ENCODE peak calls at places on chromosome 15, in five cellular contexts. X, G, N, J and W are unnamed samples.

GRCh38 chr15:77040673-77041072 is 30.2 kb downstream of the TSPAN3 start:
- DNase-seq in X (no peak), G (no peak), N (no peak), J (no peak), W (no peak)

GRCh38 chr15:28919679-28920655 is 34.2 kb downstream of the APBA2 start:
- DNase-seq in X (no peak), G (no peak), N (no peak), J (no peak), W (peak; percentile 69)

GRCh38 chr15:30033211-30033610 is 49.5 kb upstream of the GOLGA8J start:
- DNase-seq in X (no peak), G (no peak), N (no peak), J (no peak), W (no peak)

GRCh38 chr15:52326758-52327157 is 31.2 kb upstream of the MYO5C start:
- DNase-seq in X (no peak), G (no peak), N (no peak), J (no peak), W (no peak)

GRCh38 chr15:88897456-88898194 is 2.3 kb upstream of the HAPLN3 start:
- DNase-seq in X (peak; percentile 41), G (peak; percentile 62), N (peak; percentile 93), J (peak; percentile 65), W (peak; percentile 90)

GRCh38 chr15:71136159-71137137 is 21.2 kb downstream of the THSD4 start:
- DNase-seq in X (no peak), G (no peak), N (peak; percentile 72), J (no peak), W (no peak)

GRCh38 chr15:41774062-41774872 is at the start of gene MAPKBP1:
- DNase-seq in X (peak; percentile 95), G (peak; percentile 98), N (peak; percentile 99), J (peak; percentile 97), W (peak; percentile 98)

GRCh38 chr15:99365232-99365631 is 114.0 kb downstream of the LRRC28 start:
- DNase-seq in X (no peak), G (no peak), N (no peak), J (no peak), W (no peak)

GRCh38 chr15:83845230-83845629 is 191.3 kb downstream of the ADAMTSL3 start:
- DNase-seq in X (no peak), G (no peak), N (no peak), J (no peak), W (no peak)

GRCh38 chr15:45203182-45203581 is 15.4 kb upstream of the SHF start:
- DNase-seq in X (no peak), G (no peak), N (no peak), J (no peak), W (no peak)

GRCh38 chr15:41585140-41586047 is 26.4 kb downstream of the TYRO3 start:
- DNase-seq in X (no peak), G (peak; percentile 79), N (no peak), J (peak; percentile 37), W (no peak)

GRCh38 chr15:37045859-37046318 is 54.5 kb downstream of the MEIS2 start:
- DNase-seq in X (peak; percentile 56), G (no peak), N (no peak), J (no peak), W (no peak)

GRCh38 chr15:67805871-67806538 is 19.3 kb upstream of the SKOR1 start:
- DNase-seq in X (no peak), G (no peak), N (no peak), J (no peak), W (no peak)

GRCh38 chr15:61890106-61890505 is 170.1 kb downstream of the VPS13C start:
- DNase-seq in X (no peak), G (no peak), N (no peak), J (no peak), W (no peak)

GRCh38 chr15:49473031-49473430 is 50.0 kb downstream of the FGF7 start:
- DNase-seq in X (no peak), G (no peak), N (no peak), J (no peak), W (no peak)
- H3K27ac ChIP-seq in X (no peak overlapping the region), G (no peak overlapping the region), N (no peak overlapping the region), J (no peak overlapping the region), W (no peak overlapping the region)

DNA sequence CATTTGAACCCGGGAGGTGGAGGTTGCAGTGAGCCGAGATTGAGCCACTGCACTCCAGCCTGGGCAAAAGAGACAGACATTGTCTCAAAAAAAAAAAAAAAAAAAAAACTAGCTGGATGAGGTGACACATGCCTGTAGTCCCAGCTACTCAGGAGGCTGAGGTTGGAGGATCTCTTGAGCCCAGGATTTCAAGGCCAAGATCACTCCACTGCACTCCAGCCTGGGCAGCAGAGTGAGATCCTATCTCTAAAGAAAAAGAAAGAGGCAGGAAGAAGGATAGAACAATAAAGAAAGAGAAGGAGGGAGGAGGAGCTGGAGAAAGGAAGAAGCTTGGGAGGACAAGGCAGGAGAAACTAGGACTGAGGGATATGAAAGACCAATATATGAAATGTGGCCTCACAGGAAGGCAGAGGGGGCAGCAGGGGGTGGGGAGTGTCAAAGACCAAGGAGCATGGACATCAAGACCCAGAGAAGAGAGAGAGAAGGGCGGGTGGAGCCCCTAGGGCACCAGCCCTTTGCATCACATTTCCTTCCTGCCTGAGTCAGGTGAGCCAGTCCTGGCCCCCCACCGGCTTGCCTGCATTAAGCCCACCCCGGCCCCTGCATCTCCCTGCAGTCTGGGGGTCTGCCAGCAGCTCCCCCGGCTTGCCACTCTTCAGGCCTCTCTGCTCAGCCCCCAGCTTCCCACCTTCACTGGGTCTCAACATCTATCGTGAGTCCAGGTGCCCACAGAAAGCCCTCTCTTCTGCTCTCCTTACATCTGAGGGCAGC is 11.5 kb downstream of the IGDCC3 start:
- DNase-seq in X (no peak), G (no peak), N (no peak), J (no peak), W (no peak)
- H3K27ac ChIP-seq in X (peak overlapping the region; percentile 33), G (no peak overlapping the region), N (no peak overlapping the region), J (no peak overlapping the region), W (no peak overlapping the region)

GRCh38 chr15:91411570-91411969 is 311.5 kb downstream of the SV2B start:
- DNase-seq in X (no peak), G (no peak), N (no peak), J (no peak), W (no peak)
- H3K27ac ChIP-seq in X (no peak overlapping the region), G (no peak overlapping the region), N (no peak overlapping the region), J (no peak overlapping the region), W (no peak overlapping the region)

GRCh38 chr15:90638963-90639362 is 78.2 kb upstream of the BLM start:
- DNase-seq in X (no peak), G (no peak), N (no peak), J (no peak), W (no peak)
- H3K27ac ChIP-seq in X (no peak overlapping the region), G (no peak overlapping the region), N (no peak overlapping the region), J (no peak overlapping the region), W (no peak overlapping the region)

DNA sequence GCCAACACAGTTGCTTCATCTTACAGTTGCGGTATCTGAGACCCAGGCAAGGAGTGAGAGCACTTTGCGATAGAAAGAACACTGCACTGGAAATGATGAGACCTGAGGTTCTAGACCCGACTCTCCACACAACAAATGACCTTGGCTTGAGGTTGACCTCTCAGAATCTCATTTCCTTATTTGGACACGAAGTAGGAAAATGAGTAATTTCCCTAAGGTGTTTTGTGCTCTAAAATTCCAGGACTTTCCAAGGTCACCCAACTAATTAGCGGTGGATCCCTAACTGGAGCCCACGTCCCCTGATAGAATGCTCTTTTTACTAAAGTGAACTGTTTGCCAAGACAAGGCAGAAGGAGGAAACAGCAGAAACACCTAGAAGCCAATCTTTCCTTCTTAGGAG is 26.7 kb upstream of the FBN1 start:
- DNase-seq in X (no peak), G (no peak), N (no peak), J (no peak), W (no peak)
- H3K27ac ChIP-seq in X (no peak overlapping the region), G (no peak overlapping the region), N (no peak overlapping the region), J (no peak overlapping the region), W (peak overlapping the region; percentile 78)